ENCODE peak calls at places on chromosomes 6 and 20, in five cellular contexts. L is Peyer's patch, U is HAP-1, W is uterus, I is body of pancreas. R is an unnamed sample. For H3K4me1 and H3K27me3, the result is how much of the 10 kb centered on the place peaks cover.

GRCh38 chr6:166206066-166206465 is 38.4 kb upstream of the TBXT start:
- DNase-seq in I (no peak), W (no peak), L (no peak), U (no peak), R (no peak)

GRCh38 chr6:159691133-159691962 is 1.7 kb downstream of the SOD2 start:
- DNase-seq in U (peak), W (peak), L (no peak), I (peak), R (no peak)

GRCh38 chr6:31294056-31294455 is 22.2 kb upstream of the HLA-C start:
- DNase-seq in W (no peak), U (no peak), L (no peak), I (no peak), R (no peak)

GRCh38 chr20:32762754-32763201 is 593 bp downstream of the DNMT3B start:
- DNase-seq in U (no peak), W (no peak), I (peak), L (no peak), R (no peak)

GRCh38 chr6:138088307-138088744 is 18.9 kb downstream of the PERP start:
- DNase-seq in L (no peak), I (peak), W (no peak), U (no peak), R (no peak)

GRCh38 chr6:117908246-117909107 is 1.4 kb downstream of the SLC35F1 start:
- DNase-seq in W (no peak), U (peak), I (peak), L (no peak), R (peak)

GRCh38 chr20:9301129-9302072 is 213.0 kb upstream of the LAMP5 start:
- DNase-seq in L (no peak), W (no peak), U (peak), I (peak), R (no peak)

GRCh38 chr20:4971064-4971463 is 30.2 kb downstream of the SLC23A2 start:
- DNase-seq in L (no peak), U (no peak), I (no peak), W (no peak), R (no peak)

GRCh38 chr6:63352587-63353281 is 33.0 kb upstream of the LGSN start:
- DNase-seq in U (no peak), L (peak), I (peak), W (peak), R (no peak)

GRCh38 chr6:63351995-63352586 is 32.3 kb upstream of the LGSN start:
- DNase-seq in I (no peak), L (no peak), W (no peak), U (no peak), R (no peak)

GRCh38 chr6:116530436-116530835 is 15.0 kb downstream of the TRAPPC3L start:
- DNase-seq in U (peak), I (no peak), W (no peak), L (no peak), R (no peak)

GRCh38 chr20:49712118-49712517 is 1.6 kb downstream of the B4GALT5 start:
- DNase-seq in U (no peak), W (no peak), I (no peak), L (no peak), R (no peak)

GRCh38 chr6:31715022-31715683 is at the start of gene LY6G6D:
- DNase-seq in I (no peak), L (no peak), U (no peak), W (no peak), R (no peak)

GRCh38 chr6:14736231-14736953 is 509.5 kb upstream of the JARID2 start:
- DNase-seq in W (no peak), U (no peak), L (no peak), I (no peak), R (no peak)

GRCh38 chr20:20741067-20742045 is 28.9 kb upstream of the RALGAPA2 start:
- DNase-seq in U (no peak), I (no peak), W (no peak), L (no peak), R (peak)

GRCh38 chr6:1834231-1834630 is 224.5 kb downstream of the FOXC1 start:
- DNase-seq in U (peak), L (no peak), W (no peak), I (no peak), R (no peak)

GRCh38 chr6:39823187-39823815 is 31.1 kb downstream of the DAAM2 start:
- DNase-seq in W (peak), I (peak), L (peak), U (no peak), R (peak)

GRCh38 chr6:34414999-34415858 is 10.6 kb downstream of the RPS10 start:
- DNase-seq in I (peak), L (peak), W (peak), U (peak), R (peak)

GRCh38 chr6:168181776-168182765 is 103.1 kb upstream of the FRMD1 start:
- DNase-seq in U (no peak), L (no peak), W (peak), I (no peak), R (no peak)

GRCh38 chr20:595330-596308 is 14.5 kb downstream of the TCF15 start:
- DNase-seq in L (no peak), U (no peak), I (no peak), W (no peak), R (peak)

GRCh38 chr20:32091888-32092346 is 17.6 kb upstream of the TM9SF4 start:
- DNase-seq in U (peak), L (peak), W (peak), I (peak), R (peak)

GRCh38 chr6:166308769-166309589 is 787 bp upstream of the PRR18 start:
- DNase-seq in L (no peak), W (no peak), I (peak), U (no peak), R (no peak)

GRCh38 chr20:46012926-46013825 is 4.5 kb downstream of the MMP9 start:
- DNase-seq in U (no peak), L (no peak), W (no peak), I (no peak), R (no peak)

GRCh38 chr6:3761989-3762270 is 10.4 kb upstream of the PXDC1 start:
- DNase-seq in W (no peak), L (no peak), I (no peak), U (no peak), R (no peak)

GRCh38 chr6:168302534-168302933 is 17.0 kb downstream of the DACT2 start:
- DNase-seq in U (no peak), L (no peak), W (no peak), I (no peak), R (no peak)

GRCh38 chr6:2839195-2839981 is 2.3 kb downstream of the SERPINB1 start:
- DNase-seq in L (no peak), U (peak), W (no peak), I (peak), R (no peak)

GRCh38 chr6:137033828-137034227 is 10.9 kb downstream of the IL20RA start:
- DNase-seq in I (no peak), U (no peak), L (peak), W (no peak), R (no peak)

GRCh38 chr6:168150551-168151444 is 71.8 kb upstream of the FRMD1 start:
- DNase-seq in L (no peak), I (peak), W (peak), U (no peak), R (no peak)

GRCh38 chr6:1766663-1767062 is 156.9 kb downstream of the FOXC1 start:
- DNase-seq in W (peak), I (peak), U (no peak), L (no peak), R (peak)

GRCh38 chr6:43838276-43839036 is 68.4 kb downstream of the VEGFA start:
- DNase-seq in U (no peak), W (peak), I (peak), L (no peak), R (peak)

GRCh38 chr20:4493386-4493785 is 228.3 kb upstream of the PRND start:
- DNase-seq in W (no peak), U (no peak), I (no peak), L (no peak), R (no peak)

GRCh38 chr6:131381694-131382093 is 191.3 kb upstream of the ARG1 start:
- DNase-seq in U (no peak), W (no peak), I (no peak), L (no peak), R (no peak)

GRCh38 chr6:97077380-97077779 is 152.9 kb downstream of the KLHL32 start:
- DNase-seq in U (no peak), W (no peak), I (no peak), L (no peak), R (no peak)

GRCh38 chr6:90715093-90715655 is 128.3 kb upstream of the MAP3K7 start:
- DNase-seq in L (no peak), W (no peak), U (no peak), I (no peak), R (no peak)

DNA sequence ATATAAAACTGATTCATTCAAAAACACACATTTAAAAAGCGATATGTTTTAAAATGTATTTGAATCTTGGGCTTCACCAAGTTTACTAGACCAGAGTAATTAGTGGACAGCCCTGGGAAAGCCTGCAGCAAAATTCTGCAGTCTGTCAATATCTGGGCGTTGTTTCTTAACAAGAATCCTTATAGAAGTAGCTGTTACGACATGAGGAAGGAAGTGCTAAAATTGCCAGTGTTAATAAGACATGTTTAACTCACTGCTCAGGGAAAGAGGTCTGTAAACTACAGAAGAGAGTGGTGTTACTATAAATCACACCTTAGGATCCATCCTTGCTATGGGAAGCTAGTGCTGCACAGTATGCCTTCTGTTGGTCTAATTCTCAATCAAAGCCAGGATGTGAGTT is 120.6 kb downstream of the TBX18 start:
- DNase-seq in I (no peak), W (no peak), U (no peak), L (no peak), R (no peak)
- H3K4me1 ChIP-seq in I (under half), W (under half), U (under half), L (under half), R (under half)

GRCh38 chr20:63173552-63174191 is 42.3 kb downstream of the YTHDF1 start:
- DNase-seq in U (no peak), I (no peak), L (no peak), W (no peak), R (no peak)
- H3K27me3 ChIP-seq in U (half or more), I (under half), L (under half), W (under half), R (under half)

GRCh38 chr6:36624461-36625160 is 30.4 kb downstream of the SRSF3 start:
- DNase-seq in L (no peak), U (no peak), W (no peak), I (no peak), R (peak)

GRCh38 chr6:36623547-36624459 is 29.6 kb downstream of the SRSF3 start:
- DNase-seq in U (peak), W (peak), L (peak), I (peak), R (peak)

GRCh38 chr6:36626636-36627035 is 32.5 kb downstream of the SRSF3 start:
- DNase-seq in W (no peak), I (no peak), L (no peak), U (no peak), R (peak)

GRCh38 chr6:36627141-36627540 is 33.0 kb downstream of the SRSF3 start:
- DNase-seq in L (no peak), W (no peak), I (no peak), U (no peak), R (no peak)

GRCh38 chr6:36625161-36625919 is 31.2 kb downstream of the SRSF3 start:
- DNase-seq in L (no peak), I (peak), U (no peak), W (peak), R (no peak)
- H3K4me3 ChIP-seq in L (no peak), I (no peak), U (no peak), W (no peak), R (no peak)

GRCh38 chr6:134508862-134509498 is 191.1 kb upstream of the SGK1 start:
- DNase-seq in W (no peak), L (no peak), U (no peak), I (no peak), R (no peak)
- H3K4me1 ChIP-seq in W (under half), L (under half), U (under half), I (under half), R (under half)

DNA sequence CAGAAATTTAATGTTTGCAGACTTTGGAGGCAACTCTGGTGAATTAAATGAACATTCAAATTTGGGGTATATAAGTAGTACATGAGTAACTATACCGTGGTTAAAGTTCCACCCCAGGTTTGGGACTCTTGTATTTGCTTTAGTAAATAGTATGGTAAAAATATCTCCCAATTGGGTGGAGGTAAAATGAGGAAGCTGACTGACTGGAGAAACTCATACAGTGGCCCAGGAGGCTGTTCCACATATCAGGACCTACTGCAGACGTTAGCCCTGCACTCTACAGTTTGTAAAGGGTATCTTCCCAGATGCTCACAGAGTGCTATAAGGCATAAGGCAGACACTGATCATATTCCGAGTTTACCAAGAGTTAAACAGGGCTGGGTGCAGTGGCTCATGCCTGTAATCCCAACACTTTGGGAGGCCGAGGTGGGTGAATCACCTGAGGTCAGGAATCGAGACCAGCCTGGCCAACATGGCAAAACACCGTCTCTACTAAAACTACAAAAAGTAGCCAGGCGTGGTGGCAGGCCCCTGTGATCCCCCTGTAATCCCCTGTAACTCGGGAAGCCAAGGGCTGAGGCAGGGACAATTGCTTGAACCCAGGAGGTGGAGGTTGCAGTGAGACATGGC is 53.7 kb downstream of the CPXM1 start:
- DNase-seq in U (no peak), L (no peak), W (no peak), I (no peak), R (no peak)
- H3K27me3 ChIP-seq in U (under half), L (under half), W (under half), I (under half), R (under half)

GRCh38 chr6:26044140-26045045 is 42.8 kb upstream of the HFE start:
- DNase-seq in U (no peak), W (no peak), L (peak), I (peak), R (peak)

GRCh38 chr6:26048590-26048989 is 38.6 kb upstream of the HFE start:
- DNase-seq in U (no peak), W (no peak), L (no peak), I (no peak), R (no peak)

GRCh38 chr6:26043389-26044139 is 43.7 kb upstream of the HFE start:
- DNase-seq in L (peak), I (peak), W (peak), U (no peak), R (peak)

GRCh38 chr6:26045939-26046368 is 41.3 kb upstream of the HFE start:
- DNase-seq in U (no peak), W (no peak), L (no peak), I (no peak), R (no peak)

DNA sequence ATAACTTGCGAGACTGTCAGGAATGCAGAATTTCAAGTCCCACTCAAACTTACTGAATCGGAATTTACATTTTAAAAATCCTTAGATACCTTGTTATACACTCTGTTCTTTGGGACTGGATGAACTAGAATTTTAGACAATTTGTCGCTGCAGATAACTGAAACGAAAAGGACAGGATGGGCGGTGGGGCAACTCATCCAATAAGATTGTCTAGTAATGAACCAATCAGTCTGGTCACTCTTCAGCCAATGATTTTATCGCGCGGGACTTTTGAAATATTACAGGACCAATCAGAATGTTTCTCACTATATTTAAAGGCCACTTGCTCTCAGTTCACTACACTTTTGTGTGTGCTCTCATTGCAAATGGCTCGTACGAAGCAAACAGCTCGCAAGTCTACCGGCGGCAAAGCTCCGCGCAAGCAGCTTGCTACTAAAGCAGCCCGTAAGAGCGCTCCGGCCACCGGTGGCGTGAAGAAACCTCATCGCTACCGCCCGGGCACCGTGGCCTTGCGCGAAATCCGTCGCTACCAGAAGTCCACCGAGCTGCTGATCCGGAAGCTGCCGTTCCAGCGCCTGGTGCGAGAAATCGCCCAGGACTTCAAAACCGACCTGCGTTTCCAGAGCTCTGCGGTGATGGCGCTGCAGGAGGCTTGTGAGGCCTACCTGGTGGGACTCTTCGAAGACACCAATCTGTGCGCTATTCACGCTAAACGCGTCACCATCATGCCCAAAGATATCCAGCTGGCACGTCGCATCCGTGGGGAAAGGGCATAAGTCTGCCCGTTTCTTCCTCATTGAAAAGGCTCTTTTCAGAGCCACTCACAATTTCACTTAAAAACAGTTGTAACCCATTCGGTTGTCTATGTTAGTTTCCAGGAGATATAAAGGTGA is 41.9 kb upstream of the HFE start:
- DNase-seq in W (peak), I (peak), U (no peak), L (peak), R (peak)
- H3K4me3 ChIP-seq in W (peak), I (peak), U (no peak), L (peak), R (peak)

R was measured in right cardiac atrium.